ENCODE peak calls at places on chromosomes 13 and 19, in ten cellular contexts. K is CD4-positive, CD25-positive, alpha-beta regulatory T cell; B is tibial nerve; Y is osteoblast; F is kidney; S is thoracic aorta; O is CD8-positive, alpha-beta memory T cell; E is neural progenitor cell; G is psoas muscle; A is CD8-positive, alpha-beta T cell. Q is an unnamed sample. For H3K36me3 and H3K9me3, the result is how much of the 10 kb centered on the place peaks cover.

GRCh38 chr13:101959016-101959415 is 442.8 kb downstream of the FGF14 start:
- DNase-seq in K (no peak), B (no peak), Y (no peak), F (no peak), S (no peak), O (no peak), E (no peak), G (no peak), A (no peak), Q (no peak)

GRCh38 chr13:38759390-38759789 is 72.5 kb downstream of the FREM2 start:
- DNase-seq in K (no peak), B (no peak), Y (peak), F (no peak), S (no peak), O (no peak), E (no peak), G (no peak), A (no peak), Q (no peak)

GRCh38 chr19:6115992-6116391 is 5.7 kb upstream of the RFX2 start:
- DNase-seq in K (no peak), B (no peak), Y (no peak), F (no peak), S (no peak), O (no peak), E (no peak), G (no peak), A (no peak), Q (no peak)

GRCh38 chr19:8046569-8047165 is 5.9 kb upstream of the CCL25 start:
- DNase-seq in K (no peak), B (no peak), Y (no peak), F (no peak), S (no peak), O (no peak), E (no peak), G (no peak), A (no peak), Q (no peak)

GRCh38 chr19:44644391-44645016 is 794 bp downstream of the PVR start:
- DNase-seq in K (no peak), B (no peak), Y (peak), F (no peak), S (no peak), O (no peak), E (peak), G (no peak), A (no peak), Q (no peak)

GRCh38 chr13:66860868-66861447 is 369.2 kb downstream of the PCDH9 start:
- DNase-seq in K (no peak), B (no peak), Y (peak), F (no peak), S (no peak), O (no peak), E (no peak), G (no peak), A (no peak), Q (no peak)

GRCh38 chr13:70835349-70835748 is 727.1 kb upstream of the KLHL1 start:
- DNase-seq in K (no peak), B (no peak), Y (no peak), F (no peak), S (no peak), O (no peak), E (no peak), G (no peak), A (no peak), Q (no peak)

GRCh38 chr19:39709026-39709872 is 5.0 kb downstream of the LGALS14 start:
- DNase-seq in K (no peak), B (no peak), Y (no peak), F (no peak), S (no peak), O (no peak), E (no peak), G (no peak), A (no peak), Q (no peak)

GRCh38 chr19:54420383-54421168 is 5.3 kb downstream of the TTYH1 start:
- DNase-seq in K (no peak), B (no peak), Y (peak), F (peak), S (no peak), O (no peak), E (peak), G (no peak), A (no peak), Q (no peak)

GRCh38 chr19:37537391-37537947 is 30.7 kb downstream of the ZNF793 start:
- DNase-seq in K (no peak), B (no peak), Y (no peak), F (no peak), S (no peak), O (no peak), E (no peak), G (no peak), A (no peak), Q (no peak)

GRCh38 chr13:66888698-66889097 is 341.4 kb downstream of the PCDH9 start:
- DNase-seq in K (no peak), B (no peak), Y (no peak), F (no peak), S (no peak), O (no peak), E (no peak), G (no peak), A (no peak), Q (no peak)

GRCh38 chr19:33864311-33864850 is 67.7 kb downstream of the KCTD15 start:
- DNase-seq in K (no peak), B (no peak), Y (no peak), F (no peak), S (no peak), O (no peak), E (no peak), G (no peak), A (no peak), Q (no peak)

GRCh38 chr19:13839938-13840750 is 36.8 kb upstream of the NANOS3 start:
- DNase-seq in K (peak), B (peak), Y (peak), F (peak), S (no peak), O (peak), E (no peak), G (peak), A (no peak), Q (peak)

GRCh38 chr19:35882074-35882832 is 13.9 kb downstream of the APLP1 start:
- DNase-seq in K (peak), B (peak), Y (peak), F (no peak), S (no peak), O (no peak), E (peak), G (no peak), A (no peak), Q (no peak)

GRCh38 chr13:44149821-44150220 is 223.8 kb upstream of the SERP2 start:
- DNase-seq in K (no peak), B (no peak), Y (no peak), F (no peak), S (no peak), O (no peak), E (no peak), G (no peak), A (no peak), Q (no peak)

GRCh38 chr13:24033527-24034302 is 126.8 kb upstream of the SPATA13 start:
- DNase-seq in K (no peak), B (no peak), Y (peak), F (no peak), S (no peak), O (no peak), E (no peak), G (no peak), A (no peak), Q (no peak)

GRCh38 chr13:31328549-31329229 is 128.9 kb downstream of the B3GLCT start:
- DNase-seq in K (no peak), B (no peak), Y (peak), F (no peak), S (no peak), O (no peak), E (no peak), G (no peak), A (no peak), Q (no peak)

GRCh38 chr19:33374406-33374703 is 846 bp downstream of the CEBPG start:
- DNase-seq in K (no peak), B (no peak), Y (peak), F (peak), S (no peak), O (no peak), E (peak), G (peak), A (peak), Q (no peak)

GRCh38 chr19:45667620-45668341 is at the start of gene GIPR:
- DNase-seq in K (peak), B (no peak), Y (peak), F (peak), S (no peak), O (peak), E (peak), G (no peak), A (peak), Q (peak)

GRCh38 chr13:102128216-102128800 is 273.5 kb downstream of the FGF14 start:
- DNase-seq in K (no peak), B (no peak), Y (no peak), F (no peak), S (no peak), O (no peak), E (no peak), G (no peak), A (no peak), Q (no peak)

GRCh38 chr13:42612021-42612765 is 38.2 kb downstream of the TNFSF11 start:
- DNase-seq in K (no peak), B (no peak), Y (no peak), F (no peak), S (no peak), O (no peak), E (no peak), G (no peak), A (no peak), Q (no peak)

GRCh38 chr13:34413538-34414210 is 528.4 kb upstream of the NBEA start:
- DNase-seq in K (no peak), B (no peak), Y (no peak), F (no peak), S (no peak), O (no peak), E (no peak), G (no peak), A (no peak), Q (no peak)

GRCh38 chr13:33110386-33110712 is 94.1 kb downstream of the KL start:
- DNase-seq in K (no peak), B (no peak), Y (no peak), F (no peak), S (no peak), O (no peak), E (no peak), G (no peak), A (no peak), Q (no peak)

GRCh38 chr19:4993683-4994082 is 24.8 kb downstream of the KDM4B start:
- DNase-seq in K (no peak), B (no peak), Y (no peak), F (no peak), S (no peak), O (no peak), E (no peak), G (no peak), A (no peak), Q (no peak)

GRCh38 chr13:76086729-76087128 is 450.6 kb downstream of the LMO7 start:
- DNase-seq in K (no peak), B (no peak), Y (no peak), F (no peak), S (no peak), O (no peak), E (peak), G (no peak), A (no peak), Q (no peak)

GRCh38 chr13:24038405-24038804 is 122.1 kb upstream of the SPATA13 start:
- DNase-seq in K (no peak), B (no peak), Y (peak), F (no peak), S (no peak), O (no peak), E (no peak), G (no peak), A (peak), Q (no peak)

DNA sequence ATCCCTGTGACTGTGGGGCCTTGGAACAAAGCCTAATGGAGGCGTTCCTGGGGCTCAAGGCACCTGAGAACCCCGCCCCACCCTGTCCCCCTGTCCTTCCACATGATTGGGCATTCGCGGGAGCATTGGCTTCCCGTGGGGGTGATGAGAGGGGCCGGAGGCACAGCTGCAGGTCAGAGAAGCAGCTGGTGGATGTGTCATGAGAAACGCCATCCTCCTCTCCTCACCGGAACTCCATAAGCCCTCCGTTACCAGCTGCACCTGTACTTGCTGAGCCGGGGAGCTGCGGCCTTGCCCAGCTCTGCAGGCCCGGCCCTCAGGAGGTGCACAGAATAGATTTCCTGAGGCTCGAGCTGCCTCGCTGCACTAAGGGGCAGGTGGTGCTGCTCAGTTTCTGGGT is 42.0 kb downstream of the CAPN12 start:
- DNase-seq in K (no peak), B (no peak), Y (no peak), F (no peak), S (no peak), O (no peak), E (no peak), G (no peak), A (no peak), Q (no peak)
- H3K27ac ChIP-seq in K (no peak), B (peak), Y (peak), F (peak), S (peak), O (no peak), E (no peak), G (no peak), A (no peak), Q (no peak)

DNA sequence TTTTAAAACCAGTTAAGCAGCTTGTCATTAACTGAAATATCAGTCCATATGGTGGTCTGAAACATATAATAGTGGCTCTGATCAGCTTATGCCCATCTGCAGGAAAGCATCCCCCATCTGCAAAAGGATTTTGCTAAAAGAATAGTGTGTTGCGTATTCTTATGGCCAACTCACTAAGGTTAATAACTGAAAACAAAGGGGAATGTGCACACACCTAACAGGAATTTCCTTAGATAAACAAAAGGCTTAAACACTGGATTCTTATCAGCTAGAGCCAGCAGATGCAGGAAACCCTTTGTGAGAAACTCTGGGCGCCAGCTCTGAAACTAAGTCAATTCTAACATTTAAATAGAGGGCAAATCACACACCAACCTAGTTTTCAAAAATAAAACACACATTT is 22.1 kb downstream of the VPS36 start:
- DNase-seq in K (no peak), B (no peak), Y (no peak), F (no peak), S (no peak), O (no peak), E (no peak), G (no peak), A (no peak), Q (no peak)
- H3K36me3 ChIP-seq in K (half or more), B (under half), Y (half or more), F (under half), S (under half), O (under half), E (under half), G (half or more), A (under half), Q (under half)

GRCh38 chr13:106352850-106353249 is 182.6 kb downstream of the EFNB2 start:
- DNase-seq in K (no peak), B (no peak), Y (no peak), F (no peak), S (no peak), O (no peak), E (no peak), G (no peak), A (no peak), Q (no peak)

GRCh38 chr13:106344318-106344717 is 191.1 kb downstream of the EFNB2 start:
- DNase-seq in K (no peak), B (no peak), Y (peak), F (no peak), S (no peak), O (no peak), E (no peak), G (no peak), A (no peak), Q (no peak)

GRCh38 chr13:106350208-106350607 is 185.3 kb downstream of the EFNB2 start:
- DNase-seq in K (no peak), B (no peak), Y (no peak), F (no peak), S (no peak), O (no peak), E (no peak), G (no peak), A (no peak), Q (no peak)

GRCh38 chr13:106348032-106348431 is 187.4 kb downstream of the EFNB2 start:
- DNase-seq in K (no peak), B (no peak), Y (peak), F (no peak), S (no peak), O (no peak), E (peak), G (no peak), A (no peak), Q (no peak)

GRCh38 chr13:106349080-106349841 is 186.2 kb downstream of the EFNB2 start:
- DNase-seq in K (no peak), B (no peak), Y (no peak), F (no peak), S (no peak), O (no peak), E (peak), G (no peak), A (no peak), Q (no peak)
- H3K9me3 ChIP-seq in K (under half), B (under half), Y (under half), F (under half), S (under half), O (under half), E (under half), G (under half), A (under half), Q (under half)

GRCh38 chr19:16325161-16325527 is 518 bp downstream of the KLF2 start:
- DNase-seq in K (peak), B (no peak), Y (no peak), F (no peak), S (no peak), O (peak), E (peak), G (no peak), A (peak), Q (peak)
- H3K27ac ChIP-seq in K (peak), B (peak), Y (peak), F (peak), S (peak), O (peak), E (no peak), G (peak), A (peak), Q (peak)

DNA sequence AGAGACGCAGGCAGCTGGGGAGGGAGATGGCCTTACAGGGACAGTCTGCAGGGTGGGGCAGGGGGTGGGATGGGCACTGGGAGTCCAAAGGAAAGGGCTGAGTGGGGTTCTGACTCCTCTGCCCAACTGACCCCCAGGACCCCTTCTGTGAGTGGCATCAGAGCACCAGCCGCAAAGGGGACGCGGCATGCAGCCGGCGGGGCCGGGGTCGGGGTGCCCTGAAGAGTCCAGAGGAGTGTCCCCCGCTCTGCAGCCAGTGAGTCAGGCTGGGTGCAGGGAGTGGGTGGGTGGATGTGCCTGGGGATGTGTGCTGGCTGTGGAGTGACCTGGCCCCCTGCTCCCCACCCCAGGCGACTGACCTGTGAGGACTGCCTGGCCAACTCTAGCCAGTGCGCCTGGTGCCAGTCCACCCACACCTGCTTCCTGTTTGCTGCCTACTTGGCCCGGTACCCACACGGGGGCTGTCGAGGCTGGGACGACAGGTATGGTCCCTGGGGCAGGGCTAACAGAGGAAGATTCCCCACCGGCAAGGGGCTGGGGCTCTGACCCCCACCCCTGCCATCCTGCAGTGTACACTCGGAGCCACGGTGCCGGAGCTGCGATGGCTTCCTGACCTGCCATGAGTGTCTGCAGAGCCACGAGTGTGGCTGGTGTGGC is 25.8 kb downstream of the MEGF8 start:
- DNase-seq in K (no peak), B (no peak), Y (peak), F (no peak), S (no peak), O (no peak), E (no peak), G (no peak), A (no peak), Q (no peak)
- H3K36me3 ChIP-seq in K (under half), B (under half), Y (under half), F (under half), S (under half), O (under half), E (under half), G (half or more), A (under half), Q (under half)

GRCh38 chr13:111865046-111865445 is 201.9 kb upstream of the SOX1 start:
- DNase-seq in K (no peak), B (no peak), Y (no peak), F (no peak), S (no peak), O (no peak), E (no peak), G (no peak), A (no peak), Q (no peak)
- H3K9me3 ChIP-seq in K (under half), B (under half), Y (under half), F (under half), S (under half), O (under half), E (under half), G (under half), A (under half), Q (under half)

GRCh38 chr13:49789961-49790360 is 2.5 kb downstream of the KPNA3 start:
- DNase-seq in K (no peak), B (no peak), Y (no peak), F (no peak), S (no peak), O (no peak), E (no peak), G (no peak), A (no peak), Q (no peak)
- H3K27ac ChIP-seq in K (no peak), B (no peak), Y (no peak), F (no peak), S (no peak), O (no peak), E (no peak), G (no peak), A (no peak), Q (no peak)

DNA sequence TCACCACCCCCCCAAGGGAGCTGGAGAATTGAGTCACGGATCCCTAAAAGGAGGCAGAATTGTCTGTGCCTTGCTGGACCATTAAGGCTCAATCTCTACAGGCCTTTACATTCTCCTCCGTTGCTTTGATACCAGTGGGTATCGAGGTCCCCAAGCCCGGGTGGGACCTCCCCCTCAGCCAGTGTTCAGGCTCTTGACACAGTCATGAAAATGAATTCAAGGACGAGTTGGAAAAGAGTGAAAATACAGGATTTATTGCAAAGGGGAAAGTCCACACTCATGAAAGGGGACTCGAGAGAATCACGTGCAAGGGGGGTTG is 5.6 kb downstream of the PPP1R15A start:
- DNase-seq in K (no peak), B (no peak), Y (no peak), F (no peak), S (no peak), O (no peak), E (no peak), G (no peak), A (no peak), Q (no peak)
- H3K36me3 ChIP-seq in K (under half), B (under half), Y (under half), F (under half), S (under half), O (under half), E (under half), G (half or more), A (under half), Q (under half)

Q was measured in effector memory CD4-positive, alpha-beta T cell.